ENCODE peak calls at places on chromosomes 13 and 19, in five cellular contexts. J, W, T, N and R are unnamed samples.

GRCh38 chr19:991174-991931 is 7.2 kb downstream of the WDR18 start:
- DNase-seq in T (no peak), J (no peak), W (no peak), N (no peak), R (peak; percentile 66)

GRCh38 chr19:44435441-44435840 is 12.8 kb downstream of the ZNF229 start:
- DNase-seq in W (no peak), T (no peak), N (no peak), J (no peak), R (no peak)

GRCh38 chr13:23776698-23777570 is 112.3 kb downstream of the MIPEP start:
- DNase-seq in T (no peak), J (no peak), N (no peak), W (no peak), R (no peak)

GRCh38 chr19:33670398-33670797 is 48.6 kb downstream of the CHST8 start:
- DNase-seq in W (no peak), J (no peak), T (no peak), N (no peak), R (no peak)

GRCh38 chr13:56528040-56528760 is 612.5 kb upstream of the PRR20A start:
- DNase-seq in T (no peak), N (no peak), W (no peak), J (no peak), R (no peak)

GRCh38 chr13:50127017-50127725 is 111.9 kb downstream of the KCNRG start:
- DNase-seq in N (peak; percentile 38), W (no peak), T (peak; percentile 58), J (no peak), R (peak; percentile 26)

GRCh38 chr13:34048652-34049051 is 230.7 kb downstream of the RFC3 start:
- DNase-seq in J (no peak), W (no peak), N (no peak), T (no peak), R (no peak)

GRCh38 chr13:38430761-38431160 is 81.1 kb downstream of the UFM1 start:
- DNase-seq in J (peak; percentile 20), T (no peak), W (no peak), N (no peak), R (no peak)

DNA sequence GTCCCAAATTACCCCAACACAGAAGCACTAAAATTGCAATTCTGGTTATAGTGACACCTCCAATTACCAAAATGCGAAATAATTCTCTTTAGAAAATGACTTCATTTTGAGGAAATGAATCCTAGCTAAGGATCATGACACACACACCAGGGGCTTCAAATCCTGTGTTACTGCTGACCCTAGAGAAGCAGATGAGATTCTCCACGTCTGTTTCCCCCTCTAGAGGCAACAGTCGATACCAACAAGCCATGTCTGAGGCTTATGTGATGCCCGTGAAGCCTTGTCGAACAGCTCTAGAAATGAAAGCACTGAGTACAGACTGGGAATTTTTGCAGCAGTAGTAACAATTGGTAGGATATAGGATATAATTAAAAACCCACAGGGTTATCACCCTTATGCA is 153.6 kb upstream of the TMTC4 start:
- DNase-seq in N (no peak), J (no peak), W (no peak), T (no peak), R (no peak)
- TF ChIP-seq CTCF in N (no peak), J (no peak), W (peak; percentile 26), T (no peak), R (no peak)

DNA sequence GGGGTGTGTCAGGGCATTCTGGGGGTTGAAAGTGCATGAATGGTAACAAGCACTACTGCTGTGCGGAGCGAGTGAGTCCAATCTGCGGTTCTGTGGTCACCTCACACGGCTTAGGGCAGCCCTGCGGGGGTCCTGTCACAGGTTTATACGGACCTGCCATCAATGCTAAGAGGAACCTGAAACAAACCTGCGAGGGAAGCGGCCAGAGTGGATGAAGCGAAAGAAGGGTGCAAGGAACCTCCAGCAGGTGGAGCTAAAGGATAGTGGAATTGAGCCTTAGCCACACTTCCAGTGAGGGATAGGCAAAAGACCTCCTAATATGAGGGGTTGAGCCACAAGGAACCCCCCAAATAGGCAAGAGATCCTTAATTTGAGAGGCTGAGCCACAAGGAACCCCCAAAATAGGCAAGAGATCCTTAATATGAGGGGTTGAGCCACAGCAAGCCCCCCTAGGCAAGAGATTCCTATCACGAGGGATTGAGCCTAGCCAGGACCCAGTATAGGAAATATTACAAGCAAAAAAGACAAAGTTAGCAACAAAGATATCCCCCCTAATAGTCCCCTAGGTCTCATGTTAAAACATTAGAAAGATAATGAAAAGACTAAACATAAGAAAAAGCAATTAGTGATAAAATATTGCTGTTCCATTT is 6.3 kb upstream of the ZNF69 start:
- DNase-seq in J (no peak), W (peak; percentile 63), T (peak; percentile 20), N (peak; percentile 3), R (peak; percentile 67)
- TF ChIP-seq CTCF in J (peak; percentile 77), W (peak; percentile 71), T (peak; percentile 81), N (peak; percentile 77), R (peak; percentile 60)

DNA sequence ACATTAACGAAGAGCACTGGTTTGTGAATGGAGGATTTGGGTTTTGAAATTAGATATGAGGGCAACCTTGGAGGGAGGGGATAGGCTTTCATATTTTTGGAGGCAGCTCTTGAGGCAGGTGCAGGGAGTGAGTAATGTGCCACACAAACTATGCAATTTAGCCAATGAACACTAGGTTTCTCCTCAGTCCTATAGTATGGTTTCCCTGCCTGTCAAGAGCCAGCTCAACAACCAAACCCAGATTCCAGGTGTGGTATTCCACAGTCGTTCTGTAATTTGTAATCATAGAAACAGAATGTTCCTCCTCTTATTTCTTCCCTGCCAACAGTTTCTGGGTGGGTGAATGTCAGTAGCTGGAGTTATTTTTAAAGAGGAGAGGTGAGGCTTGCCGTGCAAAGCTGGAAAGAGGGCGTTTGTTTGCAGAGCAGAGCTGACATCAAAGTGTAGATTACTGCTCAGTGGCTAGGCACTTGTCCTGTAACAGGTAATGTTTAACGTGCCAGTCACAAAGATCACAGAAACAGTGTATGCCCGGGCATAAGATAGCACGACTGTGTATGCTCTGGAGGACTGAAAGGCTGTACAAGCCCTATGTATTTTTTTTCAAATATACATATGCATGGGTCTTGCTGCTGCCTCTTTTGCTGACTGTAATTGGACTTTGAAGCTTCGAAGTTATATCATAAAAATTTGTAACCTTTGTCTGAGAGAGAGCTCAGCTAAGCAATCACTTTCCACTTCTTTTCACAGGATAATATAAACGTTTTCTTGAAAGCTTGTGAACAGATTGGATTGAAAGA is 124.3 kb downstream of the LMO7 start:
- DNase-seq in W (no peak), N (peak; percentile 66), J (no peak), T (no peak), R (no peak)
- TF ChIP-seq CTCF in W (no peak), N (peak; percentile 35), J (no peak), T (peak; percentile 33), R (no peak)

DNA sequence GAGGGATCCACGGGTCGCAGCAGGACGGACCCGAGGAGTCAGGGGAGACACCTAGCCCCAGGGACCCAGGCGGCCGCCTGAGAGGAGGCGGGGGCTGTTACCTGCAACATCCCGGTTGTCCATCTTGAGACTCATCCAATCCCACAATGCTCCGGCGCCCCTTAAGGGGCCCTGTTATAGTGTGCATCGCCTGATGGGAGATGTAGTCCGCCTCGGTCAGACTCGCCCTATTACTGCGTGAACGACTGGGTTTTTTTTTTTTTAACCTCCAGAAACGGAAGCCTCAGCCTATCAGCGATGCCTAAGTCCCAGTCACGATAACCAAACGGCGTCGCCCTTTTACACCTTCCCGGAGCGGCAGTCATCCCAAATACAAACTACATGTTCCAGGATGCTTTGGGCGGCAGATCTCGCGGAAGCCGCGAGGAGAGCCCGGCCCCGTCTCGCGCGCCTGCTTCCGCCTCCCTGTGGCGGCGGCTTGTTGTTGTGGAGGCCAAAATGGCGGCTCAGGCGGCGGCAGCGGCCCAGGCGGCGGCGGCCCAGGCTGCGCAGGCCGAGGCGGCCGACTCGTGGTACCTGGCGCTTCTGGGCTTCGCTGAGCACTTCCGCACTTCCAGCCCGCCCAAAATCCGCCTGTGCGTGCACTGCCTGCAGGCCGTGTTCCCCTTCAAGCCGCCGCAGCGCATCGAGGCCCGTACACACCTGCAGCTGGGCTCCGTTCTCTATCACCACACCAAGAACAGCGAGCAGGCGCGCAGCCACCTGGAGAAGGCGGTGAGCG is at the start of the genes MAU2 and SUGP1:
- DNase-seq in W (peak; percentile 89), T (peak; percentile 87), N (peak; percentile 83), J (peak; percentile 55), R (peak; percentile 89)
- TF ChIP-seq CTCF in W (peak; percentile 58), T (peak; percentile 64), N (peak; percentile 43), J (peak; percentile 44), R (no peak)

GRCh38 chr19:18112989-18113478 is 15.5 kb downstream of the MAST3 start:
- DNase-seq in N (peak; percentile 62), W (peak; percentile 81), J (no peak), T (peak; percentile 87), R (peak; percentile 95)
- TF ChIP-seq CTCF in N (peak; percentile 92), W (peak; percentile 92), J (peak; percentile 96), T (peak; percentile 93), R (peak; percentile 77)

DNA sequence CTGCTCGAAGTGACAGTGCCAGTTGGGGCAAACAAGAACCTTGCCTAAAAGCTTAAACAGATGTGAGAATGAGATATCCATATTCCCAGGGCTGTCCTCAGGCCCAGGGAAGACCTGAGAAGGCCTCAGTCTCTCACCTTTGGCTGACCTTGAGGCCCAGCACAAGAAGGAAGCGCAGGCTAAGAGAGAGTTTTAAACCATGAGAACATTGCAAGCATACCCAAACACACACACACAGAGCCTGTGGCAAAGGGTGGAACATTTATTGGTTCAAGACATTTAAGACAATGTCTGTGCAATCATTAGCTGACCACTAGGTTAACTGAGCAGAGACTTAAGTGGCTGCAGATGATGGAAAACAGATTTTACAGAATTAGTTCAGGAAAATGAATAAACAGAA is 248.2 kb downstream of the NBEA start:
- DNase-seq in T (no peak), W (no peak), J (peak; percentile 85), N (no peak), R (no peak)
- TF ChIP-seq CTCF in T (no peak), W (no peak), J (no peak), N (no peak), R (no peak)